ENCODE peak calls at places on chromosome 7, in nine cellular contexts. P, K, S, Z, T, M, C, U and O are unnamed samples.

GRCh38 chr7:22173884-22174573 is 182.9 kb downstream of the RAPGEF5 start:
- DNase-seq in P (no peak), K (peak; percentile 45), U (no peak), M (no peak), Z (peak; percentile 33), S (no peak), C (no peak), T (no peak), O (peak; percentile 42)

GRCh38 chr7:156614434-156615264 is 25.9 kb upstream of the RNF32 start:
- DNase-seq in S (no peak), C (peak; percentile 73), T (no peak), K (no peak), M (no peak), P (no peak), Z (no peak), U (no peak), O (no peak)

GRCh38 chr7:113159746-113160339 is 41.5 kb upstream of the SMIM30 start:
- DNase-seq in T (peak; percentile 23), K (peak; percentile 19), Z (no peak), C (no peak), U (no peak), S (peak; percentile 56), P (peak; percentile 49), M (peak; percentile 53), O (peak; percentile 54)

GRCh38 chr7:88789480-88790064 is 6.0 kb downstream of the TEX47 start:
- DNase-seq in K (no peak), S (peak; percentile 34), T (peak; percentile 27), P (peak; percentile 33), M (peak; percentile 46), Z (peak; percentile 6), U (no peak), C (no peak), O (peak; percentile 2)

GRCh38 chr7:65953321-65953720 is 28.7 kb downstream of the GUSB start:
- DNase-seq in K (no peak), M (no peak), P (no peak), C (no peak), T (no peak), U (no peak), Z (no peak), S (no peak), O (no peak)

GRCh38 chr7:70492641-70493040 is 639.3 kb upstream of the GALNT17 start:
- DNase-seq in T (no peak), K (no peak), U (no peak), S (no peak), M (no peak), Z (no peak), P (no peak), C (no peak), O (no peak)

GRCh38 chr7:4147931-4148620 is 534.0 kb upstream of the FOXK1 start:
- DNase-seq in S (no peak), C (no peak), U (no peak), P (no peak), Z (no peak), T (no peak), K (no peak), M (no peak), O (no peak)

GRCh38 chr7:77811895-77812685 is 13.5 kb downstream of the PHTF2 start:
- DNase-seq in K (no peak), M (peak; percentile 58), U (no peak), P (peak; percentile 76), S (peak; percentile 79), T (peak; percentile 14), C (no peak), Z (no peak), O (no peak)

GRCh38 chr7:158650821-158651225 is 53.8 kb downstream of the NCAPG2 start:
- DNase-seq in T (no peak), P (peak; percentile 96), K (no peak), S (peak; percentile 91), U (no peak), M (peak; percentile 73), Z (no peak), C (no peak), O (no peak)

GRCh38 chr7:50565977-50566376 is 772 bp upstream of the DDC start:
- DNase-seq in P (no peak), U (no peak), Z (no peak), C (no peak), S (no peak), K (no peak), T (no peak), M (no peak), O (no peak)

GRCh38 chr7:108453320-108453719 is 2.9 kb downstream of the NRCAM start:
- DNase-seq in T (no peak), U (no peak), S (no peak), K (no peak), P (no peak), Z (no peak), M (no peak), C (no peak), O (no peak)

DNA sequence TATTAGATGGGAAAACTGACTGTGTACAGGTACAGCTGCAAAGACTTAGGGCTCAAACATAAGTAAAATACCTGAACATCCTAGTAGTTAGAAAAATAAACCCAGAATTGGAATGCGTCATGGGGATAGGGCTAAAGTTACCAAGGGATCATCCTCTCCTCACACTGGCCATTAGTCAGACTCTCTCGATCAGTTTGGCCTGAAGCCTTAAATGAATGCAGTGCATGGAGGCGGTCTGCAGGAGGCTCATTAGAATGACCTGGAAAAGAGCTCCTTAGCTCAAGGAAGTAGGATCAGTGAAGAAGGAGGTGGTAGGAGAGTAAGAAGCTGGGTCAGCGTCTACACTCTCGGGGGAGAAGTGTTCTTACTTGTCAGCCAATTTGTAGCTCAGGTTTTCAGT is 35.3 kb downstream of the DENND2A start:
- DNase-seq in M (no peak), Z (no peak), P (peak; percentile 81), C (no peak), K (no peak), T (peak; percentile 33), U (no peak), S (peak; percentile 30), O (no peak)
- TF ChIP-seq CTCF in M (no peak), Z (no peak), P (peak; percentile 23), C (no peak), K (no peak), T (no peak), U (no peak), S (no peak), O (no peak)

GRCh38 chr7:142941541-142941940 is 2.3 kb downstream of the LLCFC1 start:
- DNase-seq in M (no peak), U (no peak), K (no peak), C (no peak), Z (no peak), S (no peak), T (no peak), P (no peak), O (no peak)

GRCh38 chr7:142935941-142936565 is 2.5 kb upstream of the TRPV5 start:
- DNase-seq in T (no peak), U (no peak), Z (no peak), K (no peak), M (no peak), P (no peak), C (no peak), S (no peak), O (no peak)

GRCh38 chr7:142940968-142941535 is 1.8 kb downstream of the LLCFC1 start:
- DNase-seq in P (no peak), C (no peak), Z (no peak), T (no peak), U (no peak), K (no peak), S (no peak), M (no peak), O (no peak)

GRCh38 chr7:142938611-142939010 is 673 bp upstream of the LLCFC1 start:
- DNase-seq in Z (no peak), C (no peak), S (no peak), K (no peak), P (no peak), M (no peak), T (no peak), U (no peak), O (no peak)

DNA sequence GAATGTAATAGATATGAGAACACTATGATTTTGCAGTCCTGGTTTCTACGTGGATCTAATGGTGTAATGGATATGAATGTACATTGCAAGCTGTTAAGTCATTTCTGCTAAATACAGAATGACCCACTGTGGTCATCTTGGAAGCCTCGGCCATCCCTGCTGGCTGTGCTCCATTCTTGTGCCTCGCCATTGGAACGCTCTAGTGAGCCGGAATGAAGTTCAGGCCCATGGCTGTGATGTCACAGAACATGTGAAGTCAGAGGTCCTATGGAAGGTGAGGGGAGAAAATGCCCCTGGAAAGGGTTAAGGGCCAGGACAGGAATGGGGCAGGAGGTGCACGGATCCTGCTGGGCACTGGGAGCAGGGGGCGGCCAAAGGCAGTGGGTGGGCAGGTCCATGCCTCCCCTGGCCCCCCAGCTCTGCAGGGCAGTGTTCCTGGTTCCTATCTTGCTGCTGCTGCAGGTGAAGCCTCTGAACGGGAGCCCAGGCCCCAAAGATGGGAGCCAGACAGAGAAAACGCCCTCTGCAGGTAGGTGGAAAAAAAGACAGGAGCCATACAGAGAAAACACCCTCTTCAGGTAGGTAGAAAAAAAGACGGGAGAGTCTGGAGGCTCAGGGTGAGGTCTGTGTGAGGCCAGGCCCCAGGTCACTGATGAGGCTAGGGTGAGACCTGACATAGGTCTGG is at the start of gene LLCFC1:
- DNase-seq in M (no peak), Z (no peak), P (no peak), T (peak; percentile 9), U (no peak), S (no peak), C (peak; percentile 50), K (peak; percentile 27), O (peak; percentile 38)
- TF ChIP-seq CTCF in M (no peak), Z (no peak), P (no peak), T (no peak), U (no peak), S (no peak), C (peak; percentile 34), K (peak; percentile 38), O (peak; percentile 67)

GRCh38 chr7:12211054-12212050 is at the start of gene TMEM106B:
- DNase-seq in U (peak; percentile 99), M (peak; percentile 95), T (peak; percentile 97), K (peak; percentile 99), S (peak; percentile 92), P (peak; percentile 92), Z (peak; percentile 98), C (peak; percentile 99), O (peak; percentile 99)
- TF ChIP-seq CTCF in U (no peak), M (no peak), T (peak; percentile 26), K (peak; percentile 29), S (no peak), P (no peak), Z (no peak), C (no peak), O (no peak)

GRCh38 chr7:1770331-1770730 is 100.3 kb downstream of the ELFN1 start:
- DNase-seq in S (no peak), T (no peak), Z (no peak), M (no peak), P (no peak), K (no peak), C (peak; percentile 1), U (no peak), O (no peak)

GRCh38 chr7:1768835-1769234 is 98.8 kb downstream of the ELFN1 start:
- DNase-seq in C (no peak), K (no peak), T (peak; percentile 36), U (no peak), P (no peak), M (no peak), S (no peak), Z (no peak), O (no peak)

GRCh38 chr7:1765336-1765735 is 95.3 kb downstream of the ELFN1 start:
- DNase-seq in S (no peak), M (no peak), T (no peak), U (no peak), C (no peak), Z (no peak), P (no peak), K (no peak), O (no peak)

GRCh38 chr7:1769286-1770200 is 99.5 kb downstream of the ELFN1 start:
- DNase-seq in U (no peak), K (no peak), P (no peak), T (no peak), Z (no peak), C (peak; percentile 23), S (no peak), M (no peak), O (no peak)

GRCh38 chr7:1767524-1767923 is 97.4 kb downstream of the ELFN1 start:
- DNase-seq in Z (no peak), U (no peak), S (no peak), T (peak; percentile 36), C (no peak), K (no peak), P (peak; percentile 10), M (no peak), O (no peak)
- TF ChIP-seq CTCF in Z (no peak), U (no peak), S (no peak), T (no peak), C (no peak), K (no peak), P (no peak), M (no peak), O (no peak)